ENCODE peak calls at places on chromosomes 3 and 15, in eight cellular contexts. V is right lobe of liver, Y is fibroblast of lung, N is NT2/D1, P is suprapubic skin, R is right atrium auricular region, B is adipocyte, E is ovary. G is an unnamed sample.

GRCh38 chr3:185820973-185821758 is 3.7 kb downstream of the IGF2BP2 start:
- DNase-seq in B (peak; percentile 90), N (no peak), V (no peak), R (no peak), E (no peak), P (no peak), Y (peak; percentile 94), G (no peak)

GRCh38 chr15:61720197-61720596 is 340.1 kb downstream of the VPS13C start:
- DNase-seq in R (no peak), Y (no peak), E (no peak), B (no peak), N (no peak), P (no peak), V (no peak), G (peak; percentile 87)

GRCh38 chr15:59791646-59792208 is 102.6 kb upstream of the BNIP2 start:
- DNase-seq in E (no peak), Y (no peak), B (no peak), P (no peak), V (no peak), R (no peak), N (no peak), G (no peak)

GRCh38 chr3:122929576-122930365 is 97.8 kb downstream of the SEMA5B start:
- DNase-seq in N (no peak), E (no peak), Y (no peak), V (no peak), R (no peak), B (no peak), P (no peak), G (no peak)

GRCh38 chr3:136893848-136894443 is 31.9 kb downstream of the NCK1 start:
- DNase-seq in P (no peak), E (no peak), R (no peak), N (peak; percentile 5), B (peak; percentile 33), Y (peak; percentile 82), V (no peak), G (no peak)

GRCh38 chr15:94234300-94234699 is 2.9 kb downstream of the MCTP2 start:
- DNase-seq in Y (no peak), E (no peak), R (no peak), P (no peak), N (no peak), V (no peak), B (peak; percentile 54), G (no peak)

GRCh38 chr3:70261283-70261682 is 51.2 kb downstream of the MDFIC2 start:
- DNase-seq in E (no peak), B (no peak), R (no peak), Y (no peak), V (no peak), P (no peak), N (no peak), G (no peak)

GRCh38 chr3:63818282-63819150 is 583 bp upstream of the C3orf49 start:
- DNase-seq in E (peak; percentile 52), R (peak; percentile 74), V (peak; percentile 56), Y (peak; percentile 54), P (peak; percentile 59), B (peak; percentile 87), N (peak; percentile 46), G (no peak)

GRCh38 chr15:49492834-49493233 is 69.8 kb downstream of the FGF7 start:
- DNase-seq in V (no peak), R (no peak), N (no peak), B (peak; percentile 79), Y (peak; percentile 28), E (no peak), P (no peak), G (no peak)

GRCh38 chr15:74307827-74308642 is 59.4 kb downstream of the CYP11A1 start:
- DNase-seq in E (peak; percentile 73), V (peak; percentile 54), B (peak; percentile 91), Y (peak; percentile 63), R (peak; percentile 65), P (no peak), N (no peak), G (no peak)

GRCh38 chr15:41878355-41878699 is 15.5 kb downstream of the SPTBN5 start:
- DNase-seq in R (no peak), B (no peak), Y (no peak), P (no peak), N (no peak), V (no peak), E (no peak), G (no peak)

GRCh38 chr3:155418426-155418825 is 124.9 kb upstream of the STRIT1 start:
- DNase-seq in V (no peak), R (no peak), Y (peak; percentile 30), N (no peak), B (no peak), P (no peak), E (no peak), G (peak; percentile 86)

GRCh38 chr3:172987268-172987667 is 153.8 kb downstream of the SPATA16 start:
- DNase-seq in N (peak; percentile 27), Y (no peak), V (no peak), P (no peak), B (no peak), E (no peak), R (no peak), G (no peak)

GRCh38 chr3:125374501-125374995 is 577 bp downstream of the ZNF148 start:
- DNase-seq in P (peak; percentile 70), N (peak; percentile 28), B (peak; percentile 60), R (no peak), Y (peak; percentile 60), V (peak; percentile 56), E (no peak), G (no peak)

GRCh38 chr3:175005193-175005592 is 146.1 kb downstream of the NAALADL2 start:
- DNase-seq in N (no peak), V (no peak), P (no peak), Y (no peak), B (peak; percentile 22), E (no peak), R (no peak), G (no peak)

GRCh38 chr3:119808244-119808643 is 26.3 kb downstream of the NR1I2 start:
- DNase-seq in V (no peak), R (no peak), P (no peak), E (no peak), B (no peak), N (no peak), Y (no peak), G (no peak)

GRCh38 chr3:166123576-166123975 is 286.4 kb upstream of the BCHE start:
- DNase-seq in V (no peak), R (no peak), B (no peak), N (no peak), E (no peak), Y (peak; percentile 58), P (no peak), G (no peak)

GRCh38 chr3:125107861-125108567 is 52.2 kb upstream of the HEG1 start:
- DNase-seq in R (no peak), Y (peak; percentile 96), P (no peak), B (peak; percentile 82), V (no peak), E (no peak), N (no peak), G (no peak)

GRCh38 chr15:35252351-35252865 is 167.3 kb upstream of the NANOGP8 start:
- DNase-seq in E (no peak), Y (no peak), R (no peak), V (no peak), B (no peak), N (no peak), P (no peak), G (no peak)
- H3K9me3 ChIP-seq in E (no peaks in the 10 kb centered on the region), Y (no peaks in the 10 kb centered on the region), R (no peaks in the 10 kb centered on the region), V (no peaks in the 10 kb centered on the region), B (no peaks in the 10 kb centered on the region), N (no peaks in the 10 kb centered on the region), P (no peaks in the 10 kb centered on the region), G (no peaks in the 10 kb centered on the region)

GRCh38 chr3:44495636-44496415 is 18.4 kb upstream of the ZNF445 start:
- DNase-seq in N (no peak), R (no peak), E (no peak), Y (no peak), V (no peak), B (no peak), P (no peak), G (no peak)

DNA sequence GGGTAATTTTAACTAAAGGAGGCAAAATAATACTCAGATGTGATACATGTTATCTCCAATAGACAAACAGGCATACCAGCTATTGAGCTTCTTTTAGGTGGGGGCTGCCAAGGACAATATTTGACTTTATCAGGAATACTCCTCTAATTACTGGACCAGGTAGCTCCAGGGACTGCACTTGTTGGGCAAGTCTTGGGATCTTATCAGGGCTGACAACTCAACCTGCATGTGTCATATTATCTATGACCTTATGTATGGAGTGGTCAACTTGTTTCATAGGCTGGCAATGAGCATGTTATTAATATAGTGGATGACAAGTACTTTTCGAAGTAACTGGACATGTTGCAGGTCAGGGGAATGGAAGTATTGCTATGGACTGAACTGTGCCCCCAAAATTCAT is 15.0 kb upstream of the ZNF445 start:
- DNase-seq in E (no peak), N (no peak), V (no peak), R (no peak), Y (no peak), B (no peak), P (no peak), G (no peak)
- H3K9me3 ChIP-seq in E (peaks cover 10% of the 10 kb centered on the region), N (peaks cover under 1% of the 10 kb centered on the region), V (no peaks in the 10 kb centered on the region), R (peaks cover 5% of the 10 kb centered on the region), Y (no peaks in the 10 kb centered on the region), B (peaks cover 9% of the 10 kb centered on the region), P (no peaks in the 10 kb centered on the region), G (no peaks in the 10 kb centered on the region)

GRCh38 chr15:99590913-99591646 is 25.3 kb downstream of the MEF2A start:
- DNase-seq in N (no peak), P (no peak), E (no peak), V (no peak), B (no peak), R (no peak), Y (no peak), G (no peak)

GRCh38 chr15:99592135-99592845 is 26.5 kb downstream of the MEF2A start:
- DNase-seq in B (no peak), V (peak; percentile 69), E (no peak), Y (peak; percentile 87), N (no peak), P (no peak), R (no peak), G (no peak)

GRCh38 chr15:99589801-99590200 is 24.0 kb downstream of the MEF2A start:
- DNase-seq in B (no peak), V (no peak), N (no peak), E (no peak), P (no peak), R (no peak), Y (no peak), G (no peak)

GRCh38 chr15:99594916-99595315 is 29.1 kb downstream of the MEF2A start:
- DNase-seq in Y (peak; percentile 59), N (no peak), V (no peak), R (no peak), E (no peak), B (no peak), P (no peak), G (no peak)

DNA sequence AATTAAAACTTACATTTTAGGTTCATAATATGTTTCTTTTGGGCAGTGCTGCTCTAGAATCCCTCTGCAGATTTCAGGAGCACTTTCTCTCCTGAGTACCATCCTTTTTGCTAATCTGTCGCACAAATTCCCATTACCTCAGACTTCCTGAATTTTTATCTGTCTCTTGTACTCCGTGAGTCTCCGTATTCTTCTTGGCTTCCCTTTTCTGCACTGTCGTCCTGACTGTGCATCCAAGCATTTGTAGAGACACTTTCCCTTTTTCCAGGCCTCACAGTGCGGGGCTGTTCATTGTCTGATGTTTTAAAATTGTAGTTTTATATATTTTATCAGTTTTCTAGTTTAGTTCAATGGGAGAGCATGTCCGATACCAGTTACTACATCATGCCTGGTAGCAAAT is 27.3 kb downstream of the MEF2A start:
- DNase-seq in Y (no peak), N (no peak), V (no peak), B (no peak), P (no peak), E (no peak), R (no peak), G (no peak)
- H3K9me3 ChIP-seq in Y (no peaks in the 10 kb centered on the region), N (peaks cover 18% of the 10 kb centered on the region), V (no peaks in the 10 kb centered on the region), B (no peaks in the 10 kb centered on the region), P (no peaks in the 10 kb centered on the region), E (no peaks in the 10 kb centered on the region), R (no peaks in the 10 kb centered on the region), G (no peaks in the 10 kb centered on the region)

GRCh38 chr15:25090073-25090733 is 135.4 kb downstream of the SNRPN start:
- DNase-seq in R (peak; percentile 47), Y (no peak), E (no peak), P (no peak), N (no peak), B (no peak), V (peak; percentile 9), G (no peak)
- H3K9me3 ChIP-seq in R (peaks cover 92% of the 10 kb centered on the region), Y (peaks cover 2% of the 10 kb centered on the region), E (peaks cover 97% of the 10 kb centered on the region), P (peaks cover 51% of the 10 kb centered on the region), N (no peaks in the 10 kb centered on the region), B (peaks cover 94% of the 10 kb centered on the region), V (no peaks in the 10 kb centered on the region), G (no peaks in the 10 kb centered on the region)

G was measured in esophagus muscularis mucosa.